ENCODE peak calls at places on chromosomes 2 and 18, in seven cellular contexts. U is activated effector memory CD4-positive, alpha-beta T cell treated with Interleukin-2 at 50 U/mL for 16 hours; C is Calu3; W is GDM1; G is transverse colon; O is CD8-positive, alpha-beta memory T cell; N is foreskin fibroblast. Q is an unnamed sample.

GRCh38 chr2:236731767-236732580 is 162.3 kb downstream of the ACKR3 start:
- DNase-seq in G (peak; percentile 49), C (no peak), U (no peak), W (no peak), O (no peak), N (peak; percentile 41), Q (no peak)

GRCh38 chr2:219570924-219571310 is 422 bp downstream of the OBSL1 start:
- DNase-seq in N (peak; percentile 59), C (peak; percentile 25), U (no peak), G (no peak), O (no peak), W (no peak), Q (no peak)

GRCh38 chr2:196725882-196726281 is 73.6 kb downstream of the GTF3C3 start:
- DNase-seq in G (no peak), W (no peak), N (no peak), C (no peak), O (no peak), U (no peak), Q (no peak)

GRCh38 chr18:21703241-21703820 is 1.2 kb downstream of the ABHD3 start:
- DNase-seq in C (peak; percentile 45), W (no peak), G (peak; percentile 71), N (no peak), O (no peak), U (peak; percentile 3), Q (peak; percentile 19)

GRCh38 chr2:188789951-188790350 is 184.2 kb upstream of the COL3A1 start:
- DNase-seq in O (no peak), W (no peak), U (no peak), N (peak; percentile 48), G (no peak), C (no peak), Q (no peak)

GRCh38 chr18:32707153-32707552 is 65.7 kb downstream of the KLHL14 start:
- DNase-seq in O (no peak), U (no peak), G (no peak), C (peak; percentile 5), N (no peak), W (no peak), Q (peak; percentile 9)

GRCh38 chr2:39703473-39703872 is 37.8 kb downstream of the TMEM178A start:
- DNase-seq in U (no peak), N (no peak), O (no peak), C (no peak), W (no peak), G (no peak), Q (no peak)

GRCh38 chr2:80007722-80008503 is 296.6 kb downstream of the LRRTM1 start:
- DNase-seq in U (no peak), C (no peak), N (no peak), G (no peak), O (no peak), W (no peak), Q (no peak)

GRCh38 chr2:100875516-100876230 is 55.7 kb downstream of the NPAS2 start:
- DNase-seq in O (peak; percentile 7), C (no peak), U (no peak), G (no peak), W (no peak), N (no peak), Q (peak; percentile 67)

GRCh38 chr18:42437646-42438045 is 482.6 kb downstream of the PIK3C3 start:
- DNase-seq in N (no peak), W (no peak), U (no peak), O (no peak), G (no peak), C (no peak), Q (no peak)

GRCh38 chr18:69951182-69951581 is 3.5 kb upstream of the CD226 start:
- DNase-seq in W (no peak), C (no peak), N (peak; percentile 44), G (no peak), U (no peak), O (no peak), Q (no peak)

GRCh38 chr18:9101730-9102390 is 639 bp upstream of the NDUFV2 start:
- DNase-seq in O (peak; percentile 62), U (no peak), C (peak; percentile 48), W (peak; percentile 27), N (peak; percentile 81), G (no peak), Q (no peak)

GRCh38 chr2:46981662-46982351 is 66.2 kb upstream of the MCFD2 start:
- DNase-seq in N (no peak), C (no peak), G (peak; percentile 53), U (no peak), O (no peak), W (no peak), Q (no peak)

GRCh38 chr2:132754392-132754791 is 84.4 kb upstream of the LYPD1 start:
- DNase-seq in G (no peak), U (no peak), C (no peak), N (no peak), O (no peak), W (no peak), Q (no peak)

GRCh38 chr18:76133873-76134272 is 361.2 kb downstream of the ZNF516 start:
- DNase-seq in W (no peak), G (no peak), O (no peak), N (no peak), U (no peak), C (no peak), Q (no peak)

GRCh38 chr2:225614915-225615314 is 215.4 kb downstream of the NYAP2 start:
- DNase-seq in U (no peak), C (no peak), O (no peak), N (no peak), G (no peak), W (no peak), Q (no peak)

GRCh38 chr2:236762628-236763027 is 193.0 kb downstream of the ACKR3 start:
- DNase-seq in U (no peak), W (no peak), N (no peak), G (no peak), C (no peak), O (no peak), Q (no peak)

GRCh38 chr2:229695971-229696370 is 18.4 kb downstream of the DNER start:
- DNase-seq in N (no peak), W (no peak), O (no peak), C (no peak), U (no peak), G (no peak), Q (no peak)

GRCh38 chr2:174555998-174556397 is 41.6 kb downstream of the WIPF1 start:
- DNase-seq in C (no peak), G (no peak), N (no peak), U (no peak), W (no peak), O (no peak), Q (no peak)

GRCh38 chr2:159615936-159616733 is at the start of gene BAZ2B:
- DNase-seq in N (peak; percentile 82), C (peak; percentile 45), O (peak; percentile 14), U (no peak), G (peak; percentile 64), W (no peak), Q (peak; percentile 65)

GRCh38 chr18:27674411-27674810 is 489.3 kb upstream of the CHST9 start:
- DNase-seq in U (no peak), G (no peak), C (no peak), N (no peak), W (no peak), O (no peak), Q (no peak)

GRCh38 chr2:210157546-210157945 is 13.7 kb downstream of the KANSL1L start:
- DNase-seq in C (no peak), W (no peak), N (no peak), U (no peak), G (no peak), O (no peak), Q (no peak)

GRCh38 chr2:8848328-8849100 is 11.1 kb upstream of the KIDINS220 start:
- DNase-seq in W (no peak), O (no peak), C (no peak), G (no peak), U (no peak), N (no peak), Q (no peak)

GRCh38 chr18:2337552-2338141 is 233.7 kb downstream of the METTL4 start:
- DNase-seq in N (peak; percentile 70), W (no peak), U (peak; percentile 10), C (peak; percentile 47), O (peak; percentile 13), G (peak; percentile 19), Q (no peak)

GRCh38 chr2:182831912-182832311 is 34.5 kb downstream of the FRZB start:
- DNase-seq in W (no peak), O (no peak), C (no peak), U (no peak), N (no peak), G (no peak), Q (no peak)

GRCh38 chr2:241771286-241772062 is 5.1 kb upstream of the GAL3ST2 start:
- DNase-seq in O (no peak), N (peak; percentile 72), W (no peak), U (no peak), G (no peak), C (no peak), Q (peak; percentile 38)

GRCh38 chr2:175576875-175577274 is 395.4 kb upstream of the ATP5MC3 start:
- DNase-seq in C (no peak), W (no peak), G (no peak), N (peak; percentile 38), U (no peak), O (no peak), Q (no peak)

GRCh38 chr18:2917255-2918047 is 70.6 kb downstream of the EMILIN2 start:
- DNase-seq in C (no peak), G (no peak), W (no peak), N (peak; percentile 19), O (no peak), U (no peak), Q (no peak)

GRCh38 chr2:29535188-29535587 is 386.2 kb downstream of the ALK start:
- DNase-seq in C (no peak), W (no peak), N (no peak), U (no peak), G (no peak), O (no peak), Q (no peak)

GRCh38 chr2:171482877-171483276 is 39.4 kb upstream of the CYBRD1 start:
- DNase-seq in U (no peak), C (no peak), G (no peak), N (no peak), O (no peak), W (no peak), Q (no peak)

GRCh38 chr18:3328522-3328921 is 66.6 kb downstream of the MYL12B start:
- DNase-seq in N (no peak), G (no peak), W (no peak), O (no peak), U (no peak), C (no peak), Q (no peak)

GRCh38 chr18:55577812-55578539 is 10.0 kb downstream of the TCF4 start:
- DNase-seq in C (no peak), U (no peak), O (no peak), G (no peak), W (no peak), N (no peak), Q (no peak)

GRCh38 chr2:96527052-96527964 is 9.2 kb upstream of the ARID5A start:
- DNase-seq in G (peak; percentile 42), C (no peak), O (peak; percentile 55), U (peak; percentile 29), N (peak; percentile 67), W (no peak), Q (no peak)

GRCh38 chr18:74768096-74768495 is 170.4 kb downstream of the ZNF407 start:
- DNase-seq in N (peak; percentile 65), U (no peak), C (no peak), W (no peak), O (no peak), G (no peak), Q (no peak)